ENCODE peak calls at places on chromosome 11, in five cellular contexts. D is tibial artery, O is GM04504, F is mammary epithelial cell, V is GM12891. C is an unnamed sample.

GRCh38 chr11:453564-453963 is 3.5 kb downstream of the PTDSS2 start:
- DNase-seq in F (no peak), D (no peak), O (no peak), V (no peak), C (no peak)

GRCh38 chr11:70267405-70267950 is 3.0 kb upstream of the PPFIA1 start:
- DNase-seq in F (no peak), O (no peak), V (no peak), D (no peak), C (no peak)

GRCh38 chr11:72069787-72070251 is 10.5 kb downstream of the NUMA1 start:
- DNase-seq in O (peak), D (peak), V (no peak), F (peak), C (peak)

GRCh38 chr11:8527939-8528338 is 66.1 kb downstream of the STK33 start:
- DNase-seq in O (no peak), D (no peak), V (no peak), F (no peak), C (no peak)

GRCh38 chr11:88179141-88179540 is 3.9 kb upstream of the RAB38 start:
- DNase-seq in O (no peak), F (peak), V (no peak), D (no peak), C (no peak)

GRCh38 chr11:7965386-7965785 is at the start of gene NLRP10:
- DNase-seq in D (no peak), O (peak), V (no peak), F (peak), C (no peak)

GRCh38 chr11:70297341-70297740 is 26.9 kb downstream of the PPFIA1 start:
- DNase-seq in V (no peak), D (no peak), F (peak), O (no peak), C (no peak)

GRCh38 chr11:67117667-67118058 is 1.4 kb upstream of the KDM2A start:
- DNase-seq in D (peak), O (no peak), V (no peak), F (no peak), C (no peak)

GRCh38 chr11:96869207-96869606 is 479.4 kb downstream of the JRKL start:
- DNase-seq in V (no peak), D (no peak), O (no peak), F (peak), C (no peak)

GRCh38 chr11:28383471-28383870 is 275.3 kb downstream of the METTL15 start:
- DNase-seq in D (no peak), O (peak), F (peak), V (no peak), C (no peak)

GRCh38 chr11:27391336-27392015 is 28.5 kb upstream of the CCDC34 start:
- DNase-seq in D (no peak), O (no peak), F (peak), V (no peak), C (no peak)

GRCh38 chr11:61917357-61918109 is at the start of gene RAB3IL1:
- DNase-seq in O (no peak), V (peak), F (no peak), D (peak), C (no peak)

GRCh38 chr11:79950172-79950571 is 509.3 kb upstream of the TENM4 start:
- DNase-seq in O (no peak), V (no peak), F (no peak), D (no peak), C (no peak)

GRCh38 chr11:86416494-86416893 is 41.8 kb downstream of the CCDC81 start:
- DNase-seq in O (no peak), D (no peak), V (no peak), F (no peak), C (no peak)

GRCh38 chr11:79160786-79161403 is 279.9 kb downstream of the TENM4 start:
- DNase-seq in F (peak), D (no peak), O (no peak), V (no peak), C (no peak)

GRCh38 chr11:40289370-40289769 is 1170.1 kb downstream of the LRRC4C start:
- DNase-seq in F (no peak), O (no peak), V (no peak), D (no peak), C (no peak)

GRCh38 chr11:60345489-60345888 is 18.4 kb downstream of the MS4A6E start:
- DNase-seq in D (no peak), V (no peak), O (no peak), F (no peak), C (no peak)

GRCh38 chr11:113532697-113533424 is 57.7 kb upstream of the DRD2 start:
- DNase-seq in O (peak), D (peak), V (peak), F (peak), C (peak)

GRCh38 chr11:113675003-113675471 is 31.1 kb downstream of the TMPRSS5 start:
- DNase-seq in O (peak), F (peak), D (no peak), V (no peak), C (no peak)

GRCh38 chr11:116895053-116895757 is 57.8 kb upstream of the APOA1 start:
- DNase-seq in F (no peak), V (no peak), D (peak), O (no peak), C (no peak)

GRCh38 chr11:95337175-95337957 is 106.4 kb upstream of the SESN3 start:
- DNase-seq in D (peak), F (peak), V (no peak), O (peak), C (peak)

GRCh38 chr11:111176603-111177002 is 68.9 kb upstream of the POU2AF2 start:
- DNase-seq in F (peak), V (no peak), O (no peak), D (no peak), C (no peak)

GRCh38 chr11:27926981-27927481 is 180.9 kb downstream of the KIF18A start:
- DNase-seq in F (peak), D (no peak), V (no peak), O (peak), C (no peak)

GRCh38 chr11:2420502-2421225 is 20.1 kb downstream of the TSSC4 start:
- DNase-seq in D (peak), F (peak), V (peak), O (no peak), C (no peak)

GRCh38 chr11:122128146-122128545 is 12.1 kb upstream of the BLID start:
- DNase-seq in F (no peak), D (no peak), V (no peak), O (no peak), C (no peak)

GRCh38 chr11:129225190-129225589 is 33.1 kb upstream of the ARHGAP32 start:
- DNase-seq in V (no peak), O (no peak), F (peak), D (no peak), C (no peak)

GRCh38 chr11:44229003-44229570 is 80.9 kb downstream of the ALX4 start:
- DNase-seq in D (no peak), F (peak), O (no peak), V (no peak), C (no peak)

GRCh38 chr11:15843309-15843857 is 513.0 kb downstream of the SOX6 start:
- DNase-seq in F (peak), D (no peak), O (no peak), V (no peak), C (peak)

GRCh38 chr11:44622721-44623258 is 57.3 kb downstream of the CD82 start:
- DNase-seq in O (no peak), D (no peak), V (no peak), F (no peak), C (no peak)

GRCh38 chr11:76102772-76103171 is 103.5 kb downstream of the WNT11 start:
- DNase-seq in F (no peak), D (peak), V (no peak), O (no peak), C (no peak)

GRCh38 chr11:121416909-121417567 is 35.1 kb upstream of the SORL1 start:
- DNase-seq in O (peak), D (peak), V (no peak), F (peak), C (no peak)

GRCh38 chr11:72753341-72754148 is 1.3 kb upstream of the ARAP1 start:
- DNase-seq in D (no peak), O (no peak), V (no peak), F (no peak), C (no peak)

GRCh38 chr11:9144828-9145227 is 53.4 kb upstream of the SCUBE2 start:
- DNase-seq in O (no peak), D (no peak), F (peak), V (no peak), C (no peak)

GRCh38 chr11:22304337-22304961 is 33.7 kb upstream of the SLC17A6 start:
- DNase-seq in V (no peak), O (no peak), F (peak), D (no peak), C (no peak)

GRCh38 chr11:67316882-67317364 is 13.6 kb downstream of the SSH3 start:
- DNase-seq in D (no peak), F (peak), O (no peak), V (no peak), C (no peak)

GRCh38 chr11:65573391-65574146 is 1.2 kb downstream of the FAM89B start:
- DNase-seq in D (no peak), F (no peak), V (no peak), O (no peak), C (no peak)

GRCh38 chr11:72353861-72354260 is 80.5 kb downstream of the CLPB start:
- DNase-seq in F (no peak), V (no peak), O (no peak), D (no peak), C (no peak)

GRCh38 chr11:18383388-18384156 is 10.8 kb upstream of the LDHA start:
- DNase-seq in F (peak), V (peak), O (peak), D (peak), C (peak)

GRCh38 chr11:3738241-3738640 is 59.1 kb downstream of the NUP98 start:
- DNase-seq in V (no peak), O (peak), D (no peak), F (no peak), C (no peak)

C was measured in occipital lobe.